ENCODE peak calls at places on chromosome 17, in ten cellular contexts. W is IMR-90; Z is cardiac fibroblast; A is lung; N is Right ventricle myocardium superior; X is amniotic stem cell; M is activated CD4-positive, CD25-positive, alpha-beta regulatory T cell; P is anterior cingulate cortex; U is NCI-H1105; T is H1. Q is an unnamed sample.

GRCh38 chr17:77498056-77498785 is 357.5 kb downstream of the SEC14L1 start:
- DNase-seq in W (no peak), Z (no peak), A (no peak), N (no peak), X (no peak), M (no peak), P (no peak), U (no peak), T (no peak), Q (no peak)

GRCh38 chr17:79557276-79557675 is 53.6 kb downstream of the RBFOX3 start:
- DNase-seq in W (no peak), Z (no peak), A (no peak), N (no peak), X (no peak), M (no peak), P (no peak), U (no peak), T (no peak), Q (no peak)

GRCh38 chr17:27352481-27353460 is 58.9 kb downstream of the WSB1 start:
- DNase-seq in W (peak), Z (peak), A (no peak), N (no peak), X (no peak), M (no peak), P (no peak), U (no peak), T (no peak), Q (no peak)

GRCh38 chr17:80486692-80487091 is 10.3 kb upstream of the NPTX1 start:
- DNase-seq in W (no peak), Z (no peak), A (no peak), N (peak), X (no peak), M (no peak), P (no peak), U (no peak), T (no peak), Q (no peak)

GRCh38 chr17:48738424-48738802 is 9.9 kb upstream of the HOXB13 start:
- DNase-seq in W (no peak), Z (no peak), A (no peak), N (no peak), X (no peak), M (no peak), P (no peak), U (no peak), T (no peak), Q (no peak)

GRCh38 chr17:42502091-42502490 is 34.0 kb upstream of the NAGLU start:
- DNase-seq in W (no peak), Z (no peak), A (no peak), N (no peak), X (no peak), M (no peak), P (no peak), U (no peak), T (no peak), Q (no peak)

GRCh38 chr17:57868007-57868774 is 18.3 kb upstream of the MRPS23 start:
- DNase-seq in W (peak), Z (peak), A (peak), N (peak), X (peak), M (no peak), P (no peak), U (no peak), T (peak), Q (peak)

GRCh38 chr17:42979511-42980273 is at the start of gene PTGES3L:
- DNase-seq in W (peak), Z (peak), A (no peak), N (peak), X (peak), M (no peak), P (peak), U (peak), T (peak), Q (peak)

GRCh38 chr17:78377858-78378224 is 608 bp upstream of the PGS1 start:
- DNase-seq in W (no peak), Z (no peak), A (no peak), N (no peak), X (no peak), M (no peak), P (no peak), U (no peak), T (no peak), Q (no peak)

GRCh38 chr17:1232786-1233185 is 37.5 kb upstream of the BHLHA9 start:
- DNase-seq in W (peak), Z (peak), A (no peak), N (no peak), X (no peak), M (no peak), P (no peak), U (no peak), T (no peak), Q (peak)

GRCh38 chr17:32519769-32520701 is 33.2 kb downstream of the CDK5R1 start:
- DNase-seq in W (no peak), Z (no peak), A (no peak), N (no peak), X (no peak), M (no peak), P (no peak), U (no peak), T (no peak), Q (no peak)

GRCh38 chr17:81116704-81117103 is 48.6 kb upstream of the PVALEF start:
- DNase-seq in W (no peak), Z (no peak), A (no peak), N (no peak), X (no peak), M (no peak), P (no peak), U (no peak), T (no peak), Q (no peak)

GRCh38 chr17:40097931-40098845 is 2.2 kb downstream of the NR1D1 start:
- DNase-seq in W (no peak), Z (peak), A (peak), N (peak), X (no peak), M (no peak), P (no peak), U (no peak), T (no peak), Q (peak)

GRCh38 chr17:21095735-21096134 is 31.0 kb upstream of the DHRS7B start:
- DNase-seq in W (no peak), Z (no peak), A (no peak), N (no peak), X (no peak), M (no peak), P (no peak), U (no peak), T (no peak), Q (no peak)

GRCh38 chr17:62098623-62099231 is 33.6 kb upstream of the MED13 start:
- DNase-seq in W (no peak), Z (no peak), A (no peak), N (no peak), X (no peak), M (no peak), P (no peak), U (no peak), T (no peak), Q (no peak)

GRCh38 chr17:66386789-66387351 is 84.5 kb downstream of the PRKCA start:
- DNase-seq in W (no peak), Z (peak), A (no peak), N (no peak), X (no peak), M (no peak), P (no peak), U (no peak), T (no peak), Q (no peak)

GRCh38 chr17:76827736-76828135 is 40.5 kb upstream of the MGAT5B start:
- DNase-seq in W (no peak), Z (no peak), A (no peak), N (no peak), X (no peak), M (no peak), P (no peak), U (no peak), T (no peak), Q (no peak)

GRCh38 chr17:27322690-27323508 is 29.0 kb downstream of the WSB1 start:
- DNase-seq in W (no peak), Z (no peak), A (no peak), N (no peak), X (no peak), M (no peak), P (no peak), U (no peak), T (peak), Q (no peak)

GRCh38 chr17:60231234-60231633 is 81.5 kb downstream of the CA4 start:
- DNase-seq in W (peak), Z (peak), A (no peak), N (no peak), X (no peak), M (no peak), P (no peak), U (peak), T (no peak), Q (no peak)

Q was measured in AG08396.